ENCODE peak calls at places on chromosomes 7 and 10, in four cellular contexts. One of them, this sample, is unnamed.
A peak's percentile ranks its signal among the peaks of the same experiment; 100 is the strongest.

GRCh38 chr10:57579926-57580325 is 687.8 kb downstream of the IPMK start:
- DNase-seq in GM23338: peak; percentile 86
- DNase-seq in aorta: no peak
- DNase-seq in neural progenitor cell: peak; percentile 75
- DNase-seq in this sample: peak; percentile 26

GRCh38 chr7:157013602-157014549 is 3.4 kb upstream of the MNX1 start:
- DNase-seq in GM23338: peak; percentile 81
- DNase-seq in aorta: no peak
- DNase-seq in neural progenitor cell: peak; percentile 41
- DNase-seq in this sample: peak; percentile 81

GRCh38 chr10:75650648-75651047 is 219.2 kb downstream of the LRMDA start:
- DNase-seq in GM23338: peak; percentile 3
- DNase-seq in aorta: no peak
- DNase-seq in neural progenitor cell: no peak
- DNase-seq in this sample: peak; percentile 20

GRCh38 chr10:22321831-22322662 is 1.1 kb downstream of the BMI1 start:
- DNase-seq in GM23338: peak; percentile 56
- DNase-seq in aorta: peak; percentile 81
- DNase-seq in neural progenitor cell: peak; percentile 70
- DNase-seq in this sample: peak; percentile 80

GRCh38 chr10:122323941-122324675 is 50.4 kb upstream of the PLEKHA1 start:
- DNase-seq in GM23338: no peak
- DNase-seq in aorta: no peak
- DNase-seq in neural progenitor cell: no peak
- DNase-seq in this sample: no peak

GRCh38 chr7:151374726-151375125 is 33.1 kb downstream of the NUB1 start:
- DNase-seq in GM23338: no peak
- DNase-seq in aorta: no peak
- DNase-seq in neural progenitor cell: no peak
- DNase-seq in this sample: peak; percentile 45

GRCh38 chr7:91949221-91950009 is 8.8 kb downstream of the AKAP9 start:
- DNase-seq in GM23338: no peak
- DNase-seq in aorta: no peak
- DNase-seq in neural progenitor cell: no peak
- DNase-seq in this sample: no peak

GRCh38 chr10:31099664-31100063 is 68.0 kb upstream of the ZNF438 start:
- DNase-seq in GM23338: no peak
- DNase-seq in aorta: no peak
- DNase-seq in neural progenitor cell: no peak
- DNase-seq in this sample: no peak

GRCh38 chr7:2837476-2837875 is 6.6 kb downstream of the GNA12 start:
- DNase-seq in GM23338: peak; percentile 38
- DNase-seq in aorta: no peak
- DNase-seq in neural progenitor cell: no peak
- DNase-seq in this sample: no peak

GRCh38 chr7:35512716-35513115 is 182.2 kb downstream of the HERPUD2 start:
- DNase-seq in GM23338: no peak
- DNase-seq in aorta: no peak
- DNase-seq in neural progenitor cell: no peak
- DNase-seq in this sample: no peak

GRCh38 chr10:48506147-48506917 is 98.5 kb downstream of the ARHGAP22 start:
- DNase-seq in GM23338: no peak
- DNase-seq in aorta: no peak
- DNase-seq in neural progenitor cell: no peak
- DNase-seq in this sample: peak; percentile 28

GRCh38 chr10:77084431-77085144 is 553.0 kb downstream of the KCNMA1 start:
- DNase-seq in GM23338: no peak
- DNase-seq in aorta: no peak
- DNase-seq in neural progenitor cell: no peak
- DNase-seq in this sample: no peak

GRCh38 chr7:16934947-16935742 is 53.4 kb upstream of the AGR3 start:
- DNase-seq in GM23338: no peak
- DNase-seq in aorta: no peak
- DNase-seq in neural progenitor cell: no peak
- DNase-seq in this sample: no peak

GRCh38 chr10:96366508-96366907 is 7.7 kb upstream of the OPALIN start:
- DNase-seq in GM23338: no peak
- DNase-seq in aorta: no peak
- DNase-seq in neural progenitor cell: no peak
- DNase-seq in this sample: no peak

GRCh38 chr7:156106107-156106426 is 293.8 kb upstream of the SHH start:
- DNase-seq in GM23338: no peak
- DNase-seq in aorta: peak; percentile 52
- DNase-seq in neural progenitor cell: no peak
- DNase-seq in this sample: peak; percentile 69

GRCh38 chr7:158001621-158002320 is 585.9 kb downstream of the PTPRN2 start:
- DNase-seq in GM23338: no peak
- DNase-seq in aorta: no peak
- DNase-seq in neural progenitor cell: no peak
- DNase-seq in this sample: no peak

GRCh38 chr10:13338337-13339128 is 9.6 kb downstream of the SEPHS1 start:
- DNase-seq in GM23338: no peak
- DNase-seq in aorta: peak; percentile 28
- DNase-seq in neural progenitor cell: no peak
- DNase-seq in this sample: no peak

GRCh38 chr10:102065561-102066420 is 642 bp downstream of the HPS6 start:
- DNase-seq in GM23338: peak; percentile 76
- DNase-seq in aorta: peak; percentile 82
- DNase-seq in neural progenitor cell: peak; percentile 72
- DNase-seq in this sample: peak; percentile 89

GRCh38 chr7:153902857-153903256 is 149.3 kb upstream of the DPP6 start:
- DNase-seq in GM23338: no peak
- DNase-seq in aorta: no peak
- DNase-seq in neural progenitor cell: no peak
- DNase-seq in this sample: no peak

GRCh38 chr10:132707776-132708171 is 78.2 kb downstream of the NKX6-2 start:
- DNase-seq in GM23338: no peak
- DNase-seq in aorta: peak; percentile 68
- DNase-seq in neural progenitor cell: no peak
- DNase-seq in this sample: no peak

GRCh38 chr7:131555565-131556054 is 818 bp downstream of the PODXL start:
- DNase-seq in GM23338: no peak
- DNase-seq in aorta: no peak
- DNase-seq in neural progenitor cell: peak; percentile 28
- DNase-seq in this sample: no peak

GRCh38 chr7:5289345-5289744 is 6.6 kb downstream of the SLC29A4 start:
- DNase-seq in GM23338: no peak
- DNase-seq in aorta: no peak
- DNase-seq in neural progenitor cell: no peak
- DNase-seq in this sample: peak; percentile 9

DNA sequence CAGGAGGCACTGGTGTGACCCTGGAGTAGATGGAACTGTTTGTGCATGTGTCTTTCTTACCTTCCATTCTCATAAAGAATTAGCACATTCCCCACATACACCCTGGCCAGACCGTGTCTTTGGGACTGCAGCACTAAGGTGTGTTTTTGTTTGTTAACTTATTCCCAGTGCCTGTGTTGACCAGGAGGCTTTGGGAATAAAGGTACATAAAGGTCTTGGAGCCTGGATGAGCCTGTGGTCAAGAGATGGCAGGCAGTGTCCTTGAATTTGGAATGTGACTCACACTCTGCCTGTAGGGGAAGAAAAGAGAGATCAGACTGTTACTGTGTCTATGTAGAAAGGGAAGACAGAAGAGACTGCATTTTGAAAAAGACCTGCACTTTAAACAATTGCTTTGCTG is 137.6 kb downstream of the LYZL1 start:
- DNase-seq in GM23338: no peak
- DNase-seq in aorta: no peak
- DNase-seq in neural progenitor cell: no peak
- DNase-seq in this sample: no peak
- H3K4me3 ChIP-seq in GM23338: no peak overlapping the region
- H3K4me3 ChIP-seq in aorta: no peak overlapping the region
- H3K4me3 ChIP-seq in neural progenitor cell: no peak overlapping the region
- H3K4me3 ChIP-seq in this sample: no peak overlapping the region

GRCh38 chr7:27122075-27122910 is 8.3 kb downstream of the HOXA4 start:
- DNase-seq in GM23338: peak; percentile 47
- DNase-seq in aorta: no peak
- DNase-seq in neural progenitor cell: no peak
- DNase-seq in this sample: peak; percentile 60
- H3K27me3 ChIP-seq in GM23338: peaks cover 100% of the 10 kb centered on the region
- H3K27me3 ChIP-seq in aorta: no peaks in the 10 kb centered on the region
- H3K27me3 ChIP-seq in neural progenitor cell: peaks cover 100% of the 10 kb centered on the region
- H3K27me3 ChIP-seq in this sample: peaks cover 100% of the 10 kb centered on the region

GRCh38 chr7:44386139-44386913 is 60.9 kb upstream of the CAMK2B start:
- DNase-seq in GM23338: no peak
- DNase-seq in aorta: no peak
- DNase-seq in neural progenitor cell: no peak
- DNase-seq in this sample: no peak

GRCh38 chr7:44385384-44386138 is 60.2 kb upstream of the CAMK2B start:
- DNase-seq in GM23338: no peak
- DNase-seq in aorta: no peak
- DNase-seq in neural progenitor cell: no peak
- DNase-seq in this sample: no peak

GRCh38 chr7:44388089-44388970 is 62.9 kb upstream of the CAMK2B start:
- DNase-seq in GM23338: no peak
- DNase-seq in aorta: no peak
- DNase-seq in neural progenitor cell: no peak
- DNase-seq in this sample: no peak

GRCh38 chr7:44384586-44385383 is 59.4 kb upstream of the CAMK2B start:
- DNase-seq in GM23338: no peak
- DNase-seq in aorta: no peak
- DNase-seq in neural progenitor cell: no peak
- DNase-seq in this sample: no peak

DNA sequence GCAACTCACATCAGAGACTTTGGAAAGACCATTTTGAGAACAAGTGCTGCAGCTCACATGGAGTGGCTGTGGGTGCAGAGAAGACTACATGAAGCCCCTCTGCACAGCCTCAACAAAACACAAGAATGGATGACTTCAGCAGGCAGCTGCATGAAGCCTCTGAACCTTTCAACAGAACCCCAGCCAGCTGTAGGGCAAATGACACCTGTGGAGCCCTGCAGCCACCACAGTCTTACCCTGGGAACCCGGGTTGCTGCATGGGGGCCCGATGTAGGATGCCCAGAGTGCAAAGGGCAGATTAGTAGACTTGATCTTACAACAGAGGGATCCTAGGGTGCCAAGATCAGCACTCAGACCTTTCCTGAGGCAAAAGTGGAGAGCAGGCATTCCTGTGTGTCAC is 62.0 kb upstream of the CAMK2B start:
- DNase-seq in GM23338: no peak
- DNase-seq in aorta: no peak
- DNase-seq in neural progenitor cell: no peak
- DNase-seq in this sample: no peak
- H3K36me3 ChIP-seq in GM23338: no peaks in the 10 kb centered on the region
- H3K36me3 ChIP-seq in aorta: no peaks in the 10 kb centered on the region
- H3K36me3 ChIP-seq in neural progenitor cell: no peaks in the 10 kb centered on the region
- H3K36me3 ChIP-seq in this sample: peaks cover 18% of the 10 kb centered on the region

GRCh38 chr7:23205861-23206510 is 24.1 kb downstream of the NUP42 start:
- DNase-seq in GM23338: peak; percentile 68
- DNase-seq in aorta: no peak
- DNase-seq in neural progenitor cell: no peak
- DNase-seq in this sample: peak; percentile 54
- H3K4me3 ChIP-seq in GM23338: peak overlapping the region; percentile 64
- H3K4me3 ChIP-seq in aorta: no peak overlapping the region
- H3K4me3 ChIP-seq in neural progenitor cell: no peak overlapping the region
- H3K4me3 ChIP-seq in this sample: peak overlapping the region; percentile 5

DNA sequence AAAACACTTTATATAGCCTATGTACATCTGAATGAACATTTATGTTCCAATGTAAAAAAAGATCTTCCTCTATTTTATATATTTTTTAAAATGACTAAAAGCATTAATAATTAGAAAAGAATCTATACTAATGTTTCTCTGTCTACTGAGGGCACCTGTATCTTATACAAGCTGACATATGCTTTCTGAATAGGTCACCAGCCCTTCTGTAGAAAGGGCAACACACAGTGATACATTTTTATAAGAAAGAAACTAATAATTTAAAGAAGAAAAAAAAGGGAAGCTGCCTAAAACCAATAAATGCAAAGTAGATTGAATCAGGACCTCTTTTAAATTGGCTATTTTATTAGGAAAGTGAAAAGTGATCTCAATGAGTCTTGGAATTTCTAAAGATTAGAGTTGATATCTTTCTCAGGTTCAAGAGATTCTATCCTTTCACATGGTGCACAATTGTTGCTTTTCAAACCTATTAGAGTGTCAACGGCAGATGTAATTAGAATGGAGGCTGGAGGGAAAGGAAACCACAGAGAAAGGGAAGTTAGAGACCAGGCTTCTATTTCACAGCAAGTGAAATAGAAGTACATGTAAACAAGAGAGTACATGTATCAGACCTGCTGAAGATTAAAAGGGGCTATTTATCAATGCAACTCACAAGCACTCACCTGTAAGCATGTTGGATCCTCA is 6.3 kb downstream of the MTPN start:
- DNase-seq in GM23338: no peak
- DNase-seq in aorta: no peak
- DNase-seq in neural progenitor cell: no peak
- DNase-seq in this sample: no peak
- H3K27me3 ChIP-seq in GM23338: no peaks in the 10 kb centered on the region
- H3K27me3 ChIP-seq in aorta: no peaks in the 10 kb centered on the region
- H3K27me3 ChIP-seq in neural progenitor cell: no peaks in the 10 kb centered on the region
- H3K27me3 ChIP-seq in this sample: no peaks in the 10 kb centered on the region

GRCh38 chr10:124993728-124994451 is 52.0 kb downstream of the ZRANB1 start:
- DNase-seq in GM23338: no peak
- DNase-seq in aorta: no peak
- DNase-seq in neural progenitor cell: no peak
- DNase-seq in this sample: no peak
- H3K36me3 ChIP-seq in GM23338: peaks cover 38% of the 10 kb centered on the region
- H3K36me3 ChIP-seq in aorta: no peaks in the 10 kb centered on the region
- H3K36me3 ChIP-seq in neural progenitor cell: peaks cover 6% of the 10 kb centered on the region
- H3K36me3 ChIP-seq in this sample: peaks cover 60% of the 10 kb centered on the region

This sample was measured in H7.